ENCODE peak calls at places on chromosome 11, in four cellular contexts. C is K562, F is H1, B is GM12878. U is an unnamed sample.

GRCh38 chr11:110730773-110731172 is 18.5 kb upstream of the ARHGAP20 start:
- DNase-seq in F (no peak), B (no peak), C (no peak), U (no peak)

GRCh38 chr11:120137611-120138521 is at the start of gene TRIM29:
- DNase-seq in F (no peak), C (no peak), B (no peak), U (no peak)

GRCh38 chr11:102680945-102681344 is 24.6 kb downstream of the MMP27 start:
- DNase-seq in F (no peak), C (no peak), B (no peak), U (no peak)

GRCh38 chr11:72497731-72498130 is 63.4 kb upstream of the CLPB start:
- DNase-seq in C (no peak), B (no peak), F (no peak), U (no peak)

GRCh38 chr11:28756977-28757376 is 648.8 kb downstream of the METTL15 start:
- DNase-seq in C (no peak), B (no peak), F (no peak), U (no peak)

GRCh38 chr11:46832511-46833214 is 13.4 kb downstream of the CKAP5 start:
- DNase-seq in F (no peak), B (no peak), C (peak; percentile 55), U (no peak)

GRCh38 chr11:128318856-128319474 is 268.4 kb downstream of the ETS1 start:
- DNase-seq in C (no peak), B (peak; percentile 93), F (no peak), U (no peak)

GRCh38 chr11:58788355-58789023 is 56.0 kb downstream of the GLYATL2 start:
- DNase-seq in F (no peak), B (peak; percentile 7), C (peak; percentile 65), U (peak; percentile 34)

GRCh38 chr11:17351510-17352176 is at the start of gene NCR3LG1:
- DNase-seq in C (peak; percentile 69), F (no peak), B (no peak), U (no peak)

GRCh38 chr11:134289167-134289566 is 13.0 kb downstream of the GLB1L3 start:
- DNase-seq in F (no peak), C (no peak), B (no peak), U (no peak)

GRCh38 chr11:73969991-73970800 is 12.4 kb downstream of the UCP2 start:
- DNase-seq in F (no peak), C (no peak), B (no peak), U (no peak)

GRCh38 chr11:43359432-43359818 is 705 bp downstream of the TTC17 start:
- DNase-seq in F (no peak), C (peak; percentile 37), B (peak; percentile 21), U (no peak)

GRCh38 chr11:47918882-47919495 is 61.4 kb upstream of the PTPRJ start:
- DNase-seq in C (no peak), F (no peak), B (no peak), U (no peak)

GRCh38 chr11:1912314-1912878 is 7.1 kb upstream of the TNNT3 start:
- DNase-seq in C (no peak), F (no peak), B (no peak), U (no peak)

GRCh38 chr11:33735426-33736147 is 636 bp downstream of the CD59 start:
- DNase-seq in F (no peak), B (peak; percentile 37), C (peak; percentile 32), U (no peak)

GRCh38 chr11:16780698-16781550 is 42.5 kb downstream of the C11orf58 start:
- DNase-seq in B (no peak), F (no peak), C (no peak), U (no peak)

GRCh38 chr11:2869561-2870427 is 15.8 kb downstream of the CDKN1C start:
- DNase-seq in B (no peak), C (no peak), F (no peak), U (no peak)

GRCh38 chr11:134666273-134667174 is 254.5 kb upstream of the B3GAT1 start:
- DNase-seq in B (no peak), F (no peak), C (no peak), U (no peak)

GRCh38 chr11:121321614-121322243 is 29.2 kb downstream of the SC5D start:
- DNase-seq in B (no peak), C (no peak), F (peak; percentile 21), U (peak; percentile 12)

GRCh38 chr11:100805509-100806199 is 118.6 kb downstream of the ARHGAP42 start:
- DNase-seq in B (no peak), F (no peak), C (no peak), U (no peak)

GRCh38 chr11:57474017-57474750 is 13.9 kb downstream of the RTN4RL2 start:
- DNase-seq in B (peak; percentile 53), C (peak; percentile 42), F (no peak), U (no peak)

GRCh38 chr11:61797263-61797944 is 4.7 kb downstream of the FEN1 start:
- DNase-seq in F (no peak), C (peak; percentile 64), B (peak; percentile 52), U (peak; percentile 76)

GRCh38 chr11:23594755-23595154 is 734.5 kb upstream of the CCDC179 start:
- DNase-seq in F (no peak), C (no peak), B (no peak), U (no peak)

GRCh38 chr11:101863361-101863760 is 51.4 kb upstream of the CEP126 start:
- DNase-seq in F (no peak), B (no peak), C (no peak), U (no peak)

GRCh38 chr11:127493330-127493729 is 492.8 kb upstream of the KIRREL3 start:
- DNase-seq in B (no peak), F (no peak), C (no peak), U (no peak)

GRCh38 chr11:8098879-8099278 is 17.9 kb downstream of the TUB start:
- DNase-seq in B (no peak), C (no peak), F (no peak), U (no peak)

GRCh38 chr11:120259988-120260565 is 20.1 kb downstream of the POU2F3 start:
- DNase-seq in F (no peak), B (no peak), C (no peak), U (no peak)

GRCh38 chr11:75583710-75584658 is 21.9 kb downstream of the SERPINH1 start:
- DNase-seq in B (no peak), F (no peak), C (peak; percentile 47), U (no peak)

GRCh38 chr11:86116386-86116726 is 47.5 kb upstream of the PICALM start:
- DNase-seq in C (no peak), B (peak; percentile 77), F (no peak), U (no peak)

GRCh38 chr11:8544807-8545206 is 49.2 kb downstream of the STK33 start:
- DNase-seq in F (no peak), B (no peak), C (no peak), U (no peak)

GRCh38 chr11:48055292-48056132 is 75.2 kb downstream of the PTPRJ start:
- DNase-seq in B (no peak), C (peak; percentile 29), F (no peak), U (no peak)

DNA sequence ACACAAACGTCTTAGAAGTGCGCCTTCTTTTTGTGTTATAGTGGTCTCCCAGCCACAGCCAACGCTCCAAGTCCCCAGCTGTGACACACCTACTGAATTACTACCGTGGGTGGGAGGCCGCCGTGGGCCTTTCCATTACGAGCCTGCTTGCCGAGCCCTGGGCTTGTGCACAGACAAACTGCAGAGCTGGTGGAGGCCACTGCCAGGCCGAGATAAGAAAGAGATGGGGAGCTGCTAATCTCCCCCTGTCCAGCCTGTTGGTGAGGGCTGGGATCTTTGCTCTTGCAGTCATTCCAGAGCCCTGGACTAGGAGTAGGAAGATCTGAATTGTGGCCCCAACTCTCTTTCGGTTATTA is 820 bp downstream of the HMBS start:
- DNase-seq in C (peak; percentile 83), B (no peak), F (no peak), U (no peak)
- TF ChIP-seq ATF3 in C (no peak), B (no peak), F (no peak), U (no peak)

DNA sequence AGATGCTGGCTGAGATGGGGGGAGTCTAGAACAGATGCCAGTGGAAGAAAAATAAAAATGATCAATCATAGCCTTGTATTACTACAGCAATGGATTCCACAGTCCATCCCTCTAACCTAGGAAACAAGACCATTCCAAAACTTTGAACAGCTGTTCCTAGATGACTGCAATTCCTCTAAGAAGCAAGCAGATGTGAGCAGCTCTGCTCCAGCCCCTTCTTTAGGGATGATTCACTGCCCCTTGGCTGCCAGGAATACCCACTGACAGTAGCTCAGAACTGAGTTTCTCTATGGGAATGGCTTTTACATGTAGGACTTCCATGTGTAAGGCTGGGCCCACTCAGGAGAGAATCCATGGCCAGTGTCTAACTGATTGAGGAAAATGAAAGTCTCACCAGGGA is 943.9 kb downstream of the OPCML start:
- DNase-seq in B (no peak), F (no peak), C (no peak), U (no peak)
- TF ChIP-seq EGR1 in B (no peak), F (no peak), C (no peak), U (no peak)

GRCh38 chr11:115421338-115422012 is 82.7 kb downstream of the CADM1 start:
- DNase-seq in B (no peak), F (no peak), C (no peak), U (no peak)

GRCh38 chr11:115415939-115416338 is 88.3 kb downstream of the CADM1 start:
- DNase-seq in B (no peak), C (no peak), F (no peak), U (no peak)

GRCh38 chr11:115420524-115420923 is 83.7 kb downstream of the CADM1 start:
- DNase-seq in C (no peak), F (no peak), B (no peak), U (no peak)

GRCh38 chr11:115418081-115418480 is 86.1 kb downstream of the CADM1 start:
- DNase-seq in C (no peak), F (no peak), B (no peak), U (no peak)

DNA sequence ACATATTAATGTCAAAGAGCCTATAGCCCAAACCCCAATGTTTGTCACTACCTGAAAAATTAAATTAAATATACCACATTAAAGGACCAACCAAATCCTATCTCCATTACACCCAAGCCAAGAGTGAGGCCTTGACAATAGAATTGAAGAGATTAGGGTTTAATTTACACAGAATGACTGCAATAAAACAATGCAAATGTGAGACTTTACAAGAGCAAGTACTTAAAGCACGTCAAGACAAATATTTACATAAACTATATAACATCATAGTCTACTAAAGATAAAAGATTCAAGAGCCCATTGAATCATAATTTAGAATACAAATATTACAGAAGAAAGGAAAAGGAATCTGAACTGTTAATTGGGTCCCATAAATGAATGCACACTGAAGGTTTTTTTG is 85.6 kb downstream of the CADM1 start:
- DNase-seq in C (no peak), F (no peak), B (no peak), U (no peak)
- TF ChIP-seq ATF3 in C (no peak), F (no peak), B (no peak), U (no peak)

DNA sequence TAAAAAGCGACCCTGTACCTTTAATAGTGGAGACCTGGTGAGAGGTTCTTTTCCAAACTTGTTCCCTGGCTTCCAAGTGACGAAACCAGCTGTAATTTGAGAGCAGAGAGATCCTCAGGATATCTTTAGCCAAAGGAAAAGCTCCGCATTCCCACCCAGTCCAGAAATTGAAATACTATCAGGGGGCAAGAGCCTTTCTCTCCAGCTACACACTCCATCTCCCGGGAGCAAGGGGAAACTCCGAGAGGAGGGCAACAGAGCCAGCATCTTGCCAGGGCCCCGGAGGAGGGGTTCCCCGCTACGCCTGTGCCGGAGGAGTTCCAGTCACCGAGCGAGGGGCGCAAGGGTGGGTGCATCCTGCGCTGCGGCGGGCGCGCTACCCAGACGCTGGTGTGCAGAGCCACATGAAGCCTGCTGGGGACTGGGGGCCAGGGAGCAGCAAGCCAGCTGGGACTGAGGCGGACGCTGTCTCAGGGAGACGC is at the start of gene FIBIN:
- DNase-seq in F (no peak), C (no peak), B (no peak), U (no peak)
- TF ChIP-seq EGR1 in F (no peak), C (no peak), B (no peak), U (no peak)

GRCh38 chr11:113596658-113597057 is 109.5 kb downstream of the TMPRSS5 start:
- DNase-seq in B (no peak), F (no peak), C (no peak), U (no peak)
- TF ChIP-seq ATF3 in B (no peak), F (no peak), C (no peak), U (no peak)